ENCODE peak calls at places on chromosome 1, in six cellular contexts. One of them, this sample, is unnamed.

GRCh38 chr1:27686223-27686990 is 14.4 kb upstream of the IFI6 start:
- DNase-seq in nucleus accumbens: no peak
- DNase-seq in hepatic stellate cell: no peak
- DNase-seq in AG04449: no peak
- DNase-seq in NCI-H2081: no peak
- DNase-seq in H1: no peak
- DNase-seq in this sample: no peak

GRCh38 chr1:184212649-184213314 is 161.3 kb downstream of the TSEN15 start:
- DNase-seq in nucleus accumbens: no peak
- DNase-seq in hepatic stellate cell: peak
- DNase-seq in AG04449: peak
- DNase-seq in NCI-H2081: no peak
- DNase-seq in H1: no peak
- DNase-seq in this sample: no peak

GRCh38 chr1:240092301-240093119 is 827 bp downstream of the FMN2 start:
- DNase-seq in nucleus accumbens: peak
- DNase-seq in hepatic stellate cell: peak
- DNase-seq in AG04449: no peak
- DNase-seq in NCI-H2081: peak
- DNase-seq in H1: no peak
- DNase-seq in this sample: peak

GRCh38 chr1:76161451-76161850 is 86.9 kb downstream of the ST6GALNAC3 start:
- DNase-seq in nucleus accumbens: no peak
- DNase-seq in hepatic stellate cell: no peak
- DNase-seq in AG04449: no peak
- DNase-seq in NCI-H2081: no peak
- DNase-seq in H1: no peak
- DNase-seq in this sample: no peak

GRCh38 chr1:59305188-59305587 is 8.3 kb downstream of the FGGY start:
- DNase-seq in nucleus accumbens: no peak
- DNase-seq in hepatic stellate cell: no peak
- DNase-seq in AG04449: no peak
- DNase-seq in NCI-H2081: no peak
- DNase-seq in H1: no peak
- DNase-seq in this sample: no peak

GRCh38 chr1:32240140-32240951 is 6.7 kb upstream of the FAM167B start:
- DNase-seq in nucleus accumbens: peak
- DNase-seq in hepatic stellate cell: peak
- DNase-seq in AG04449: no peak
- DNase-seq in NCI-H2081: peak
- DNase-seq in H1: peak
- DNase-seq in this sample: no peak

GRCh38 chr1:240499012-240499411 is 112.9 kb downstream of the GREM2 start:
- DNase-seq in nucleus accumbens: no peak
- DNase-seq in hepatic stellate cell: peak
- DNase-seq in AG04449: no peak
- DNase-seq in NCI-H2081: no peak
- DNase-seq in H1: no peak
- DNase-seq in this sample: no peak

GRCh38 chr1:112673589-112674439 is 645 bp upstream of the MOV10 start:
- DNase-seq in nucleus accumbens: no peak
- DNase-seq in hepatic stellate cell: peak
- DNase-seq in AG04449: no peak
- DNase-seq in NCI-H2081: no peak
- DNase-seq in H1: no peak
- DNase-seq in this sample: no peak

GRCh38 chr1:208235983-208236761 is 8.0 kb downstream of the PLXNA2 start:
- DNase-seq in nucleus accumbens: no peak
- DNase-seq in hepatic stellate cell: no peak
- DNase-seq in AG04449: no peak
- DNase-seq in NCI-H2081: no peak
- DNase-seq in H1: no peak
- DNase-seq in this sample: no peak

GRCh38 chr1:226679853-226680516 is 59.1 kb downstream of the ITPKB start:
- DNase-seq in nucleus accumbens: peak
- DNase-seq in hepatic stellate cell: peak
- DNase-seq in AG04449: no peak
- DNase-seq in NCI-H2081: no peak
- DNase-seq in H1: peak
- DNase-seq in this sample: peak

This sample was measured in caudate nucleus.